ENCODE peak calls at places on chromosomes 6 and 20, in ten cellular contexts. P is stomach, E is prostate gland, X is HepG2, B is suprapubic skin, L is A549, J is esophagus muscularis mucosa, Z is adrenal gland, A is HCT116, O is thyroid gland. M is an unnamed sample.

GRCh38 chr20:53157443-53158408 is 185.6 kb downstream of the TSHZ2 start:
- DNase-seq in P (peak), E (no peak), X (peak), B (peak), L (peak), J (no peak), Z (peak), A (peak), O (peak), M (peak)

GRCh38 chr20:56924976-56925695 is 296.0 kb downstream of the TFAP2C start:
- DNase-seq in P (no peak), E (no peak), X (no peak), B (no peak), L (peak), J (no peak), Z (no peak), A (no peak), O (no peak), M (peak)

GRCh38 chr6:74447013-74447412 is 751.0 kb downstream of the CD109 start:
- DNase-seq in P (no peak), E (no peak), X (no peak), B (no peak), L (peak), J (no peak), Z (no peak), A (peak), O (no peak), M (no peak)

GRCh38 chr6:129871220-129871619 is 10.1 kb upstream of the TMEM244 start:
- DNase-seq in P (no peak), E (no peak), X (no peak), B (no peak), L (no peak), J (no peak), Z (no peak), A (no peak), O (no peak), M (no peak)

GRCh38 chr20:14454296-14454695 is 116.9 kb upstream of the FLRT3 start:
- DNase-seq in P (no peak), E (no peak), X (no peak), B (no peak), L (no peak), J (no peak), Z (no peak), A (no peak), O (no peak), M (no peak)

GRCh38 chr20:19078448-19079373 is 133.7 kb upstream of the SLC24A3 start:
- DNase-seq in P (no peak), E (no peak), X (no peak), B (no peak), L (no peak), J (peak), Z (no peak), A (no peak), O (no peak), M (no peak)

GRCh38 chr20:21808863-21809664 is 103.6 kb downstream of the PAX1 start:
- DNase-seq in P (peak), E (peak), X (peak), B (no peak), L (peak), J (no peak), Z (peak), A (no peak), O (peak), M (peak)

GRCh38 chr20:39518649-39519048 is 556.5 kb downstream of the DHX35 start:
- DNase-seq in P (no peak), E (no peak), X (no peak), B (no peak), L (no peak), J (peak), Z (no peak), A (no peak), O (no peak), M (no peak)

GRCh38 chr6:3419624-3420272 is 37.1 kb downstream of the SLC22A23 start:
- DNase-seq in P (no peak), E (no peak), X (peak), B (no peak), L (no peak), J (no peak), Z (no peak), A (no peak), O (peak), M (peak)

GRCh38 chr20:62907377-62908317 is 18.7 kb downstream of the DIDO1 start:
- DNase-seq in P (no peak), E (no peak), X (peak), B (no peak), L (no peak), J (no peak), Z (no peak), A (no peak), O (no peak), M (no peak)

GRCh38 chr6:22036699-22037098 is 260.1 kb downstream of the PRL start:
- DNase-seq in P (no peak), E (no peak), X (no peak), B (no peak), L (no peak), J (peak), Z (no peak), A (no peak), O (no peak), M (no peak)

GRCh38 chr20:53255102-53255710 is 283.0 kb downstream of the TSHZ2 start:
- DNase-seq in P (no peak), E (no peak), X (no peak), B (no peak), L (no peak), J (no peak), Z (no peak), A (no peak), O (no peak), M (no peak)

GRCh38 chr20:48723308-48724264 is 104.2 kb downstream of the PREX1 start:
- DNase-seq in P (peak), E (no peak), X (peak), B (no peak), L (no peak), J (no peak), Z (peak), A (no peak), O (peak), M (peak)

GRCh38 chr6:36577298-36577697 is 16.9 kb upstream of the SRSF3 start:
- DNase-seq in P (no peak), E (peak), X (peak), B (no peak), L (peak), J (no peak), Z (no peak), A (peak), O (peak), M (no peak)

GRCh38 chr6:150334790-150335783 is 33.7 kb upstream of the IYD start:
- DNase-seq in P (no peak), E (peak), X (peak), B (no peak), L (peak), J (no peak), Z (peak), A (peak), O (peak), M (peak)

GRCh38 chr20:62172666-62173065 is 10.2 kb upstream of the MTG2 start:
- DNase-seq in P (no peak), E (no peak), X (no peak), B (no peak), L (no peak), J (no peak), Z (no peak), A (no peak), O (no peak), M (no peak)

DNA sequence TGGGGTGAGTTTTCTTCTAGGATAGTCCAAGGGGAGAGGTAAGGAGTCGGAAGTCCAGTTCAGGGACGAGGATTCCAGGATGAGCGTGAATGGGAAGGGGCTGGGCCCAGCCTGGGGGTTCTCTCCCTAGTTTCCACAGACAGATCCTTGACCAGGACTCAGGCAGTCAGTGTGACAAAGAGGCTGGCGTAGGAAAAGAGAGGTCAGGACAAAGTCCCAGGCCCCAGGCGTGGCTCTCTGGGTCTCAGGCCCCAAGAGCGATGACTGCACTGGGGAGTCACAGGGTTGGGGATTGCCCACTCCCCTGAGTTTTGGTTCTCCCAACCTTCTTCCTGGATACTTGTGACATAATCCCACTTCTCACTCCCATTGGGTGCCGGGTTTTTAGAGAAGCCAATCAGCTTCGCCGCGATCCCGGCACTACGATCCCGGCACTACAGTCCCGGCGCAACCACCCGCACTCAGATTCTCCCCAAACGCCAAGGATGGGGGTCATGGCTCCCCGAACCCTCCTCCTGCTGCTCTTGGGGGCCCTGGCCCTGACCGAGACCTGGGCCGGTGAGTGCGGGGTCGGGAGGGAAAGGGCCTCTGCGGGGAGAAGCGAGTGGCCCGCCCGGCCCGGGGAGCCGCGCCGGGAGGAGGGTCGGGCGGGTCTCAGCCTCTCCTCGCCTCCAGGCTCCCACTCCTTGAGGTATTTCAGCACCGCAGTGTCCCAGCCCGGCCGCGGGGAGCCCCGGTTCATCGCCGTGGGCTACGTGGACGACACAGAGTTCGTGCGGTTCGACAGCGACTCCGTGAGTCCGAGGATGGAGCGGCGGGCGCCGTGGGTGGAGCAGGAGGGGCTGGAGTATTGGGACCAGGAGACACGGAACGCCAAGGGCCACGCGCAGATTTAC is 46.2 kb upstream of the TRIM26 start:
- DNase-seq in P (peak), E (peak), X (peak), B (peak), L (peak), J (peak), Z (peak), A (peak), O (peak), M (peak)
- TF ChIP-seq POLR2A in P (no peak), E (no peak), X (no peak), B (no peak), L (no peak), J (no peak), Z (peak), A (no peak), O (no peak), M (peak)

DNA sequence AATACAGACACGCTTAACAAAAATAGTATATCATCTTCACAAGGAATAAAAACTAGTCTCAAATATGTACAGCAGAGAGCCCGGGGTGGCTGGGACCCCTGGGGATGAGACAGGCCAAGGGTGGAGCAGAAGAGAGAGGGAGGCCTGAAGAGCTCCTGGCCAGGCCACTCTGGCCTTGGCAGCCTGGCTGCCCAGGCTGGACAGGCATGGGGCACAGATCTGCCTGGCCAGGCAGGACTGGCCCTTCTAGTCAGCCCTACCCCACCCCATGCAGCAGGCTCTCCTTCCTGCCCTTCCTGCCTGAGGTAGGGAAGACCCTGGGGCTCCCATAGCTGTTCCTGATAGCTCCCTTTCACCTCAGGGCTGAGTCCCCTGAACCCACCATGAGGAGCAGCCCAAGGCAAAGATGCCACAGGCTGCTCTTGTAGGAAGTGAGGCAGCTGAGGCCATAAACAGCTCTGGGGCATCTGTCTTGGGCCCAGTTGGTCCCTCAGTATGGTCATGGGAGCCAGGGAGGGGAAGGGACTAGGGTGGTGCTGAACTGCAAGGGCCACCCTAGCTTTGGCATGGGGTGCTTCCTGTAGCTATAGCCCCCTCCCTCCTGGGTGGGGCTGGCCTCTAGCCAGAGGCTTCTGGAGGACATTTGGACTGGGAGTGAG is 27.1 kb downstream of the COX4I2 start:
- DNase-seq in P (no peak), E (peak), X (no peak), B (no peak), L (no peak), J (no peak), Z (no peak), A (no peak), O (peak), M (no peak)
- H3K27ac ChIP-seq in P (peak), E (peak), X (peak), B (peak), L (peak), J (peak), Z (no peak), A (peak), O (peak), M (peak)

GRCh38 chr20:5570442-5570841 is 179.8 kb upstream of the SHLD1 start:
- DNase-seq in P (no peak), E (no peak), X (no peak), B (no peak), L (no peak), J (no peak), Z (no peak), A (no peak), O (no peak), M (peak)
- H3K4me3 ChIP-seq in P (no peak), E (no peak), X (no peak), B (no peak), L (no peak), J (no peak), Z (no peak), A (no peak), O (no peak), M (no peak)

GRCh38 chr6:10626154-10626741 is 68.2 kb downstream of the C6orf52 start:
- DNase-seq in P (no peak), E (no peak), X (no peak), B (no peak), L (no peak), J (no peak), Z (no peak), A (no peak), O (no peak), M (no peak)

GRCh38 chr6:10618409-10618808 is 76.0 kb downstream of the C6orf52 start:
- DNase-seq in P (no peak), E (no peak), X (no peak), B (no peak), L (no peak), J (no peak), Z (no peak), A (no peak), O (no peak), M (no peak)

GRCh38 chr6:10617008-10617696 is 77.3 kb downstream of the C6orf52 start:
- DNase-seq in P (no peak), E (no peak), X (no peak), B (no peak), L (no peak), J (no peak), Z (no peak), A (no peak), O (no peak), M (no peak)

GRCh38 chr6:10621227-10621626 is 73.2 kb downstream of the C6orf52 start:
- DNase-seq in P (no peak), E (no peak), X (no peak), B (no peak), L (no peak), J (no peak), Z (no peak), A (no peak), O (no peak), M (no peak)

GRCh38 chr6:10621847-10622246 is 72.6 kb downstream of the C6orf52 start:
- DNase-seq in P (no peak), E (no peak), X (no peak), B (no peak), L (no peak), J (no peak), Z (no peak), A (no peak), O (no peak), M (no peak)
- TF ChIP-seq POLR2A in P (no peak), E (no peak), X (no peak), B (no peak), L (no peak), J (no peak), Z (no peak), A (no peak), O (no peak), M (no peak)

DNA sequence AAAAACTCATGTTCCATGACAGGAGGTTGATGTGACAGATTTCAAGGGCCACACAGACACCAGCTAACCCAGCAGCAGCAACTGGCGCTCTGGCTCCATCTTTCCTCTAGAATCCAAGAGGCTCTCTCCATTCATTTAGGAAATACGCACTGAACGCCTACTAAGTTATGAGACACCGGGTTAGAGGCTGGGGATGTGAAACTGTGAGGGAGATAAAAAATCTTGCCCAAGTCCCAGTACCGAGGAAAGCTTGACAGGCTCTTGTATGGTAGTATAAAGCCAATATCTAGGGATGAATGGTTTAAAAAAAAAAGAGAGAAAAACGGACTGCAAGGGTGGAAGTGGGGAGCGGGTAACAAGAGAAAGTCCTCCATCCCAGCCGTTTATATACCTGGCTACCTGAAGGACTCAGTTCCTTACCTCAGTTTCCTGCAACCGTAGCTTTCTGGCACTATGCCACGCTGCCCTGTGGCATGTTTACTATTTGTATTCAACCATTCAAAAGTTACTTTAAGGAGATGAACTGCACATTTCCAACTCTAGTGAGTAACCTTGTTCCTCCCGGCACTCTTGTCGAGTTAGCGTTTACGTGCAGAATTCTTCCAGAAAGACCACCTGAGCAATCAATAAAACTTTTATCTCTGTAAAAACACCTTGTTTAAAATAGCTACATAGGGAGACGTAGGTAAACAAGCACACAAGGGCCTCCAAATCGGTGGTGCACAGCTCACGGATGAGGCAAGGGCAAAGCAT is 1.7 kb downstream of the BEND3 start:
- DNase-seq in P (no peak), E (no peak), X (no peak), B (no peak), L (no peak), J (no peak), Z (no peak), A (no peak), O (peak), M (peak)
- H3K27ac ChIP-seq in P (peak), E (peak), X (peak), B (peak), L (peak), J (peak), Z (no peak), A (peak), O (peak), M (peak)

GRCh38 chr6:83429857-83430605 is 820 bp downstream of the ME1 start:
- DNase-seq in P (peak), E (peak), X (no peak), B (no peak), L (no peak), J (no peak), Z (peak), A (peak), O (peak), M (peak)

GRCh38 chr6:83429269-83429668 is 1.6 kb downstream of the ME1 start:
- DNase-seq in P (no peak), E (no peak), X (no peak), B (no peak), L (no peak), J (no peak), Z (no peak), A (no peak), O (no peak), M (no peak)

GRCh38 chr6:83432626-83433025 is 1.8 kb upstream of the ME1 start:
- DNase-seq in P (no peak), E (no peak), X (no peak), B (no peak), L (no peak), J (no peak), Z (no peak), A (no peak), O (no peak), M (no peak)

GRCh38 chr6:83430606-83431544 is at the start of gene ME1:
- DNase-seq in P (peak), E (peak), X (no peak), B (peak), L (peak), J (no peak), Z (peak), A (peak), O (peak), M (peak)

DNA sequence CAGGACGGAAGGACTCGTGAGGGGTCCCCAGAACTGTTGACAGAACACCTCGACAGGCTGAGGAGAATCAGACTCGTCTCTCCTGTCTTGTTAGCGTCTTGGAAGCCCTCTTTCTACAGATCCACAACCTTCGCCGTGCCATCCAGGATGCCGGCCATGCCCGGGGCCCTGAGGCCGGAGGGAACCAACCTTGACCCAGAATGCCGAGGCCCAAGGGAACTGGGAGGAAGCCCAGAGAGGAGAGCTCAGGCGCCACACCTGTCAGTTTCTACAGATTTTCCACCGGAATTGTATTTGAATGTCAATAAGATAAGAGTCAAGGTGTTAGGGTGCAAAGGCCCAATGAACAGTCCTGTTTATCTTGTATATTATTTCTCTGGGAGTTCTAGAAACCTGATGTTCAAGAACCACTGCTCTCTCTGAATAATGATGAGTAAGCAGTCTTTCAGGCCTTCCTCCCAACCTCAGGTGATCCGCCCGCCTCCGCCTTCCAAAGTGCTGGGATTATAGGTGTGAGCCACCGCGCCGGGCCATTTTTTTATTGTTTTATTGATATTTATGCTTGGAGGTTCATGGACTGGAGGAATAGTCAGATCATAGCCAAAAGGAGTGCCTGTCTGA is 804 bp upstream of the ME1 start:
- DNase-seq in P (peak), E (no peak), X (no peak), B (no peak), L (no peak), J (no peak), Z (peak), A (peak), O (peak), M (peak)
- H3K4me3 ChIP-seq in P (peak), E (no peak), X (no peak), B (peak), L (peak), J (peak), Z (no peak), A (peak), O (no peak), M (peak)

DNA sequence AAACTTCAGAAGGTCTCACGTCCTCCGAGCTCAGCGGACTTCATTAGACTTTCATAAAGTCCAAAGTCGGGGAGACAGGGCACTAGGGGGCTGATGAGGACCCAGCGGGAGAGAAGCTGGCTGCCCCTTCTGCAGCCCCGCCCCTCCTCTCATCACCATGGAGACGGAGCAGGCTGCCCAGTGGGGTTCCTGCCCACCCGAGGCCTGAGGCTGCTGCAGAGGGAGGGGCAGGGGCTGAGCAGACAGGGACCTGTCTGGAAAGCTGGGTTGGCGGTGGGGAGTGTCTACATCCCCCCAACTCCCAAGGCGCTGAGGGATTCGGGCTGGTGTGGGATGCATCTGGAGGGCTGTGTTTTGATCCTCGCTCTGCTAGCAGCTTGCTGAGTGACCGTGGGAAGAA is 1.2 kb upstream of the BPI start:
- DNase-seq in P (no peak), E (no peak), X (no peak), B (no peak), L (no peak), J (no peak), Z (no peak), A (no peak), O (no peak), M (no peak)
- TF ChIP-seq POLR2A in P (no peak), E (no peak), X (no peak), B (no peak), L (no peak), J (no peak), Z (no peak), A (no peak), O (no peak), M (no peak)

M was measured in body of pancreas.